ENCODE peak calls at places on chromosomes 1 and 21, in four cellular contexts. I is astrocyte of the spinal cord, F is dorsolateral prefrontal cortex, P is Peyer's patch. S is an unnamed sample.

GRCh38 chr1:147236959-147237791 is 5.3 kb upstream of the CHD1L start:
- DNase-seq in I (no peak), F (no peak), P (peak), S (no peak)

GRCh38 chr1:24195146-24195545 is 8.1 kb upstream of the IFNLR1 start:
- DNase-seq in I (no peak), F (no peak), P (no peak), S (no peak)

GRCh38 chr1:230123280-230124186 is 56.5 kb downstream of the GALNT2 start:
- DNase-seq in I (peak), F (no peak), P (peak), S (peak)

GRCh38 chr1:246647113-246647512 is 77.1 kb upstream of the SCCPDH start:
- DNase-seq in I (peak), F (peak), P (peak), S (peak)

GRCh38 chr1:151593651-151594625 is 17.9 kb upstream of the SNX27 start:
- DNase-seq in I (peak), F (peak), P (peak), S (no peak)

GRCh38 chr1:150555971-150556865 is 7.0 kb downstream of the ADAMTSL4 start:
- DNase-seq in I (no peak), F (no peak), P (no peak), S (no peak)

GRCh38 chr21:32560896-32561295 is 24.4 kb downstream of the TCP10L start:
- DNase-seq in I (no peak), F (no peak), P (no peak), S (no peak)

GRCh38 chr1:187045371-187045770 is 216.6 kb downstream of the PLA2G4A start:
- DNase-seq in I (no peak), F (no peak), P (no peak), S (no peak)

GRCh38 chr21:39153373-39153772 is 29.9 kb downstream of the PSMG1 start:
- DNase-seq in I (no peak), F (no peak), P (no peak), S (no peak)

GRCh38 chr1:104780470-104781078 is 1030.9 kb downstream of the AMY1C start:
- DNase-seq in I (peak), F (no peak), P (peak), S (peak)

GRCh38 chr1:31814631-31815306 is 1.1 kb downstream of the SPOCD1 start:
- DNase-seq in I (no peak), F (no peak), P (peak), S (no peak)

GRCh38 chr1:165144757-165145397 is 211.6 kb downstream of the LMX1A start:
- DNase-seq in I (peak), F (no peak), P (peak), S (peak)

GRCh38 chr1:207711285-207711684 is 40.6 kb upstream of the CD46 start:
- DNase-seq in I (no peak), F (no peak), P (no peak), S (no peak)

GRCh38 chr1:29833596-29833995 is 597.3 kb downstream of the PTPRU start:
- DNase-seq in I (no peak), F (no peak), P (peak), S (no peak)

GRCh38 chr1:160428655-160429054 is 28.3 kb downstream of the VANGL2 start:
- DNase-seq in I (peak), F (no peak), P (peak), S (no peak)

GRCh38 chr1:117171900-117172501 is 38.7 kb downstream of the VTCN1 start:
- DNase-seq in I (peak), F (no peak), P (no peak), S (peak)

GRCh38 chr1:71464016-71464415 is 383.2 kb upstream of the ZRANB2 start:
- DNase-seq in I (no peak), F (no peak), P (no peak), S (no peak)

GRCh38 chr1:217096200-217096599 is 373.0 kb upstream of the ESRRG start:
- DNase-seq in I (no peak), F (no peak), P (no peak), S (no peak)

GRCh38 chr1:8285103-8285502 is 32.8 kb upstream of the SLC45A1 start:
- DNase-seq in I (no peak), F (no peak), P (peak), S (no peak)

GRCh38 chr1:159900755-159901335 is 880 bp upstream of the CFAP45 start:
- DNase-seq in I (no peak), F (no peak), P (peak), S (no peak)

GRCh38 chr1:11013160-11013531 is 692 bp downstream of the TARDBP start:
- DNase-seq in I (no peak), F (no peak), P (no peak), S (no peak)

GRCh38 chr1:199404191-199404590 is 623.3 kb upstream of the NR5A2 start:
- DNase-seq in I (peak), F (no peak), P (no peak), S (peak)

GRCh38 chr1:231420299-231420958 is 1.7 kb downstream of the EGLN1 start:
- DNase-seq in I (peak), F (no peak), P (no peak), S (no peak)

GRCh38 chr1:237562247-237562823 is 328.4 kb downstream of the ZP4 start:
- DNase-seq in I (peak), F (no peak), P (no peak), S (peak)

GRCh38 chr1:8506995-8507615 is 189.2 kb downstream of the SLC45A1 start:
- DNase-seq in I (no peak), F (no peak), P (no peak), S (no peak)

GRCh38 chr1:235736263-235736662 is 86.7 kb upstream of the GNG4 start:
- DNase-seq in I (no peak), F (no peak), P (no peak), S (no peak)

GRCh38 chr21:28113718-28114117 is 879.0 kb downstream of the LTN1 start:
- DNase-seq in I (no peak), F (no peak), P (no peak), S (no peak)

GRCh38 chr1:15454256-15454655 is 2.3 kb upstream of the CELA2A start:
- DNase-seq in I (peak), F (no peak), P (no peak), S (peak)

GRCh38 chr21:31265293-31265692 is 78.8 kb downstream of the TIAM1 start:
- DNase-seq in I (no peak), F (no peak), P (no peak), S (no peak)

GRCh38 chr1:72936151-72936740 is 653.9 kb upstream of the NEGR1 start:
- DNase-seq in I (peak), F (no peak), P (no peak), S (no peak)

GRCh38 chr1:145884675-145885074 is 991 bp downstream of the ANKRD35 start:
- DNase-seq in I (peak), F (no peak), P (no peak), S (no peak)

GRCh38 chr1:91883470-91883869 is 2.5 kb downstream of the TGFBR3 start:
- DNase-seq in I (peak), F (no peak), P (no peak), S (no peak)

GRCh38 chr1:111082421-111083192 is 57.3 kb downstream of the DRAM2 start:
- DNase-seq in I (peak), F (no peak), P (no peak), S (peak)

GRCh38 chr1:61080408-61081134 is 1.8 kb upstream of the NFIA start:
- DNase-seq in I (no peak), F (no peak), P (no peak), S (no peak)

GRCh38 chr1:14926214-14926613 is 227.3 kb upstream of the TMEM51 start:
- DNase-seq in I (peak), F (no peak), P (no peak), S (no peak)

GRCh38 chr1:108877858-108878257 is 1.1 kb downstream of the GPSM2 start:
- DNase-seq in I (peak), F (no peak), P (no peak), S (no peak)

GRCh38 chr1:2091611-2092604 is 41.7 kb downstream of the PRKCZ start:
- DNase-seq in I (peak), F (no peak), P (peak), S (no peak)

GRCh38 chr1:159009704-159010361 is at the start of gene IFI16:
- DNase-seq in I (peak), F (no peak), P (peak), S (peak)

GRCh38 chr1:54002544-54003248 is 15.3 kb downstream of the LDLRAD1 start:
- DNase-seq in I (no peak), F (no peak), P (peak), S (no peak)

GRCh38 chr1:153609585-153609907 is 3.4 kb downstream of the S100A16 start:
- DNase-seq in I (no peak), F (no peak), P (no peak), S (no peak)
- H3K4me3 ChIP-seq in I (no peak), F (peak), P (peak), S (peak)

GRCh38 chr1:3274972-3275371 is 179.5 kb upstream of the ARHGEF16 start:
- DNase-seq in I (no peak), F (no peak), P (no peak), S (no peak)

GRCh38 chr1:3272321-3273045 is 182.0 kb upstream of the ARHGEF16 start:
- DNase-seq in I (no peak), F (no peak), P (no peak), S (no peak)

GRCh38 chr1:3273447-3273846 is 181.0 kb upstream of the ARHGEF16 start:
- DNase-seq in I (no peak), F (no peak), P (no peak), S (no peak)

GRCh38 chr1:3270403-3271245 is 183.8 kb upstream of the ARHGEF16 start:
- DNase-seq in I (no peak), F (no peak), P (no peak), S (no peak)

DNA sequence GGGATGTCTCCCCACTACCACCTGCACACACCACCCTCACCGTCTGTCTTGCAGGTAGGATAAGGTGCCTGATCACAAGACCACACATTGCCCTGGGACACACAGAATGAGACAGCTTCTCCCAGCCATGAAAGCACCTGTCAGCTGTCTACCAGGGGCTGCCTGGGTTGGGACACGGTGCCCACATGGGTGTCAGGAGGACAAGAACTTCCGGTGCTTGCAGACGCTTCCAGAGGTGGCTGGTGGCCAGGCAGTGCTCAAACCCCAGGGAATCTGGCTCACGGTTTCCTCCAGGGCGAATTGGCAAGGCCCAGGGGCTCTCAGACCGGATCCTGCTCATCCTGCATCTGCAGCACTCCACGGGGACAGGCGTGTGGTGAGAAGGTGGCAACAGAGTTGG is 182.6 kb upstream of the ARHGEF16 start:
- DNase-seq in I (no peak), F (no peak), P (no peak), S (no peak)
- TF ChIP-seq CTCF in I (no peak), F (no peak), P (no peak), S (no peak)

GRCh38 chr1:47223921-47224675 is 7.9 kb downstream of the TAL1 start:
- DNase-seq in I (no peak), F (no peak), P (no peak), S (no peak)

GRCh38 chr1:47223174-47223920 is 8.7 kb downstream of the TAL1 start:
- DNase-seq in I (no peak), F (no peak), P (no peak), S (no peak)

GRCh38 chr1:47225430-47226100 is 6.5 kb downstream of the TAL1 start:
- DNase-seq in I (no peak), F (no peak), P (peak), S (no peak)

GRCh38 chr1:47226121-47226977 is 5.7 kb downstream of the TAL1 start:
- DNase-seq in I (no peak), F (no peak), P (peak), S (no peak)

GRCh38 chr1:47224676-47225399 is 7.2 kb downstream of the TAL1 start:
- DNase-seq in I (no peak), F (no peak), P (no peak), S (no peak)
- H3K4me3 ChIP-seq in I (no peak), F (no peak), P (peak), S (no peak)

GRCh38 chr1:184028854-184029623 is 8.5 kb downstream of the COLGALT2 start:
- DNase-seq in I (no peak), F (peak), P (no peak), S (no peak)
- TF ChIP-seq CTCF in I (no peak), F (no peak), P (no peak), S (no peak)

GRCh38 chr1:20149601-20150325 is 10.6 kb downstream of the PLA2G2F start:
- DNase-seq in I (no peak), F (no peak), P (no peak), S (no peak)
- H3K4me3 ChIP-seq in I (no peak), F (no peak), P (no peak), S (no peak)